ENCODE peak calls at places on chromosomes 7 and 10, in six cellular contexts. One of them, this sample, is unnamed.

GRCh38 chr10:35442592-35442991 is 106.3 kb downstream of the CCNY start:
- DNase-seq in sigmoid colon: no peak
- DNase-seq in GM12891: no peak
- DNase-seq in thyroid gland: no peak
- DNase-seq in K562: no peak
- DNase-seq in tibial nerve: no peak
- DNase-seq in this sample: no peak

GRCh38 chr7:157498690-157499089 is 161.9 kb downstream of the DNAJB6 start:
- DNase-seq in K562: no peak
- DNase-seq in GM12891: no peak
- DNase-seq in tibial nerve: no peak
- DNase-seq in thyroid gland: no peak
- DNase-seq in sigmoid colon: peak
- DNase-seq in this sample: no peak

GRCh38 chr10:113073549-113074189 is 123.6 kb downstream of the TCF7L2 start:
- DNase-seq in thyroid gland: no peak
- DNase-seq in tibial nerve: peak
- DNase-seq in sigmoid colon: peak
- DNase-seq in GM12891: no peak
- DNase-seq in K562: peak
- DNase-seq in this sample: peak

GRCh38 chr10:80277016-80277415 is 12.4 kb downstream of the MAT1A start:
- DNase-seq in sigmoid colon: no peak
- DNase-seq in tibial nerve: no peak
- DNase-seq in GM12891: no peak
- DNase-seq in thyroid gland: no peak
- DNase-seq in K562: peak
- DNase-seq in this sample: no peak

GRCh38 chr7:98133181-98133580 is 26.5 kb downstream of the LMTK2 start:
- DNase-seq in GM12891: peak
- DNase-seq in sigmoid colon: no peak
- DNase-seq in thyroid gland: no peak
- DNase-seq in tibial nerve: no peak
- DNase-seq in K562: peak
- DNase-seq in this sample: no peak

GRCh38 chr7:43649755-43650274 is 66.9 kb downstream of the STK17A start:
- DNase-seq in GM12891: peak
- DNase-seq in thyroid gland: no peak
- DNase-seq in K562: no peak
- DNase-seq in tibial nerve: no peak
- DNase-seq in sigmoid colon: no peak
- DNase-seq in this sample: no peak

GRCh38 chr7:152512711-152513110 is 76.9 kb upstream of the KMT2C start:
- DNase-seq in tibial nerve: no peak
- DNase-seq in thyroid gland: no peak
- DNase-seq in GM12891: no peak
- DNase-seq in sigmoid colon: no peak
- DNase-seq in K562: no peak
- DNase-seq in this sample: no peak

GRCh38 chr10:132489053-132489703 is 48.4 kb upstream of the INPP5A start:
- DNase-seq in thyroid gland: no peak
- DNase-seq in K562: no peak
- DNase-seq in sigmoid colon: peak
- DNase-seq in GM12891: no peak
- DNase-seq in tibial nerve: no peak
- DNase-seq in this sample: peak

GRCh38 chr7:73852500-73852899 is 8.5 kb upstream of the TMEM270 start:
- DNase-seq in thyroid gland: no peak
- DNase-seq in tibial nerve: no peak
- DNase-seq in GM12891: no peak
- DNase-seq in K562: no peak
- DNase-seq in sigmoid colon: no peak
- DNase-seq in this sample: no peak

GRCh38 chr7:152086513-152086912 is 61.0 kb downstream of the GALNT11 start:
- DNase-seq in GM12891: no peak
- DNase-seq in thyroid gland: no peak
- DNase-seq in sigmoid colon: no peak
- DNase-seq in tibial nerve: no peak
- DNase-seq in K562: no peak
- DNase-seq in this sample: no peak

GRCh38 chr7:142882338-142882678 is 3.2 kb downstream of the TRPV6 start:
- DNase-seq in sigmoid colon: no peak
- DNase-seq in GM12891: no peak
- DNase-seq in K562: no peak
- DNase-seq in tibial nerve: no peak
- DNase-seq in thyroid gland: no peak
- DNase-seq in this sample: no peak

GRCh38 chr7:27155816-27156507 is 513 bp downstream of the HOXA7 start:
- DNase-seq in tibial nerve: no peak
- DNase-seq in GM12891: no peak
- DNase-seq in thyroid gland: no peak
- DNase-seq in sigmoid colon: peak
- DNase-seq in K562: no peak
- DNase-seq in this sample: no peak

GRCh38 chr7:44147026-44147881 is 6.1 kb upstream of the MYL7 start:
- DNase-seq in thyroid gland: no peak
- DNase-seq in K562: peak
- DNase-seq in GM12891: no peak
- DNase-seq in sigmoid colon: peak
- DNase-seq in tibial nerve: no peak
- DNase-seq in this sample: no peak

GRCh38 chr7:50266893-50267386 is 37.6 kb upstream of the IKZF1 start:
- DNase-seq in sigmoid colon: no peak
- DNase-seq in tibial nerve: no peak
- DNase-seq in GM12891: no peak
- DNase-seq in K562: peak
- DNase-seq in thyroid gland: no peak
- DNase-seq in this sample: no peak

GRCh38 chr10:86857097-86857825 is 100.2 kb downstream of the MMRN2 start:
- DNase-seq in K562: no peak
- DNase-seq in tibial nerve: no peak
- DNase-seq in thyroid gland: no peak
- DNase-seq in sigmoid colon: no peak
- DNase-seq in GM12891: no peak
- DNase-seq in this sample: no peak

GRCh38 chr10:124416733-124417132 is 2.0 kb downstream of the OAT start:
- DNase-seq in K562: no peak
- DNase-seq in GM12891: no peak
- DNase-seq in tibial nerve: no peak
- DNase-seq in thyroid gland: no peak
- DNase-seq in sigmoid colon: no peak
- DNase-seq in this sample: no peak

DNA sequence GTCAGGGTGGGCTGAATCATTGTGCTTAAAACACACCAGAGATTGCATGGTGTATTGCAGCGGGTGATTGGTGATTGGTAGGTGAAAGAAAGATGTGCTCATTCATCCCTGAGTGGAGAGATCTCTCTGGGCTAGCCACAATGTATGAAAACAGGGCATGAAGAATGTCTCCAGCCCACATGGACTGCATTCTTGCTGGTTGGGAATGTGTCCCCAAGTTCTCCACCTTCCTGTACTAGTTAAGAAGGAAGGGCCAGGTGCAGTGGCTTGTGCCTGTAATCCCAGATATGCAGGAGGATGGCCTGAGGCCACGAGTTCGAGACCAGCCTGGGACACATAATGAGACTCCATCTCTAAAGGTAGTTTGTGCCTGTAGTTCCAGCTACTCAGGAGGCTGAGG is 113.8 kb upstream of the LANCL2 start:
- DNase-seq in thyroid gland: no peak
- DNase-seq in sigmoid colon: no peak
- DNase-seq in K562: no peak
- DNase-seq in tibial nerve: no peak
- DNase-seq in GM12891: no peak
- DNase-seq in this sample: no peak
- TF ChIP-seq POLR2A in thyroid gland: no peak
- TF ChIP-seq POLR2A in sigmoid colon: no peak
- TF ChIP-seq POLR2A in K562: no peak
- TF ChIP-seq POLR2A in tibial nerve: no peak
- TF ChIP-seq POLR2A in GM12891: no peak
- TF ChIP-seq POLR2A in this sample: no peak

GRCh38 chr10:97640868-97641811 is 669 bp downstream of the PI4K2A start:
- DNase-seq in K562: peak
- DNase-seq in thyroid gland: peak
- DNase-seq in sigmoid colon: peak
- DNase-seq in GM12891: peak
- DNase-seq in tibial nerve: no peak
- DNase-seq in this sample: peak
- TF ChIP-seq POLR2A in K562: no peak
- TF ChIP-seq POLR2A in thyroid gland: no peak
- TF ChIP-seq POLR2A in sigmoid colon: no peak
- TF ChIP-seq POLR2A in GM12891: peak
- TF ChIP-seq POLR2A in tibial nerve: no peak
- TF ChIP-seq POLR2A in this sample: no peak

DNA sequence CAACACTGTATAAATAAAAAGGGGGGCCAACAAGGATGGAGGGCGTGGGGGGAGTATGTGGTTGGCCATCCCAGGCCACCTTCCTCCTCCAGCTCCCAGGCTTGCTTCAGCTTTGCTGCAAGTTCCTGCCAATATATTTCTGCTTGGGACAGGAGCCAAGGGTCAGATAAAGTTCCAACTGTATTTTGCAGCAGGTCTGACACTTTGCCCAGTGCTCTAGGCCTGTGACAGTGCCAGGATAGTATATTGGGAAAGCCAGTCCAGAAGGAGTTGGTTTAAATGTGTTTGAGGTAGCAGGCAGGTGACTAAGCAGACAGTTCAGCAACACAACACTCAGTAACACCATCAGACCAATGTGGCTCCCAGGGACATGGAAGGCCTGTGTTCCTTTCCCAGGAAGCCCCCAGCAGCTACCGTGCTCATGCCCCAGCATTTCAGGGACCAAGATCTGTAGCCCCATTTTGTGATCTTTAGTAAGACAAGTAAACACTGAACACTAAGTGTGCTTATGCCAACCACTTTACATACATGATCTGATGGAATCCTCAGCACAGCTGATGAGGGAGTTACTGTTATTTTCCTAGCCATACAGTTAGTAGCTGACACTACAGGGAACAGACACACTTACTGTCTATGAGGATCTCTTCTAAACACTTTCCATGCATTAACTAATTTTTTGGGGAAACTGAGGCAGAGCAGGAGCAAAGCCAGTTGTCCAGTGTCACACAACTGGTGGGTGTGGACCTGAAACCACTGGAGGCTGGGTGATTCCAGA is 38.9 kb downstream of the DNAJB12 start:
- DNase-seq in thyroid gland: peak
- DNase-seq in sigmoid colon: peak
- DNase-seq in GM12891: no peak
- DNase-seq in tibial nerve: no peak
- DNase-seq in K562: no peak
- DNase-seq in this sample: no peak
- TF ChIP-seq POLR2A in thyroid gland: peak
- TF ChIP-seq POLR2A in sigmoid colon: no peak
- TF ChIP-seq POLR2A in GM12891: no peak
- TF ChIP-seq POLR2A in tibial nerve: no peak
- TF ChIP-seq POLR2A in K562: no peak
- TF ChIP-seq POLR2A in this sample: no peak

GRCh38 chr7:149284850-149285580 is 23.0 kb downstream of the ZNF783 start:
- DNase-seq in K562: peak
- DNase-seq in tibial nerve: peak
- DNase-seq in thyroid gland: peak
- DNase-seq in sigmoid colon: peak
- DNase-seq in GM12891: peak
- DNase-seq in this sample: peak
- TF ChIP-seq POLR2A in K562: peak
- TF ChIP-seq POLR2A in tibial nerve: no peak
- TF ChIP-seq POLR2A in thyroid gland: peak
- TF ChIP-seq POLR2A in sigmoid colon: no peak
- TF ChIP-seq POLR2A in GM12891: no peak
- TF ChIP-seq POLR2A in this sample: peak

DNA sequence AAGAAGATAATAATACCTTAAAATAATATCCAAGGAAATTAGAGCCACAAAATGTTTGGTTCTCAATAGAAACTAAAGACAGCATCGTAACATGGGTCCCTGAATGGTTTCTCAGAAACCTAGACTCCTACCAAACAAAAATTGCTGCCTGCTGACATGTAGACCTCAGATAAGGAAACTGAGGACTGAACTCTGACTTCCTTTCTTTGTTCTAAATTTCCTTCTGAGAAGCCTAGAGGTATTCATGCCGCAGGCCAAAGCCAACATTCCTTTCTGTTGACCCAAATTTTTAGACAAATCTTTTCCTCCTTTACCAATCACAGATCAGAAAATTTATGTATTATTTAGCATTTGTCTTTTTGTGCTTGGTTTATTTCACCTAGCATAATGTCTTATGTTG is 816.7 kb upstream of the PHF14 start:
- DNase-seq in GM12891: no peak
- DNase-seq in thyroid gland: no peak
- DNase-seq in K562: no peak
- DNase-seq in tibial nerve: no peak
- DNase-seq in sigmoid colon: no peak
- DNase-seq in this sample: no peak
- TF ChIP-seq POLR2A in GM12891: no peak
- TF ChIP-seq POLR2A in thyroid gland: no peak
- TF ChIP-seq POLR2A in K562: no peak
- TF ChIP-seq POLR2A in tibial nerve: no peak
- TF ChIP-seq POLR2A in sigmoid colon: no peak
- TF ChIP-seq POLR2A in this sample: no peak

GRCh38 chr10:32149257-32149955 is 93.2 kb upstream of the KIF5B start:
- DNase-seq in tibial nerve: no peak
- DNase-seq in GM12891: peak
- DNase-seq in thyroid gland: peak
- DNase-seq in K562: peak
- DNase-seq in sigmoid colon: peak
- DNase-seq in this sample: peak
- TF ChIP-seq POLR2A in tibial nerve: no peak
- TF ChIP-seq POLR2A in GM12891: no peak
- TF ChIP-seq POLR2A in thyroid gland: no peak
- TF ChIP-seq POLR2A in K562: no peak
- TF ChIP-seq POLR2A in sigmoid colon: no peak
- TF ChIP-seq POLR2A in this sample: no peak

DNA sequence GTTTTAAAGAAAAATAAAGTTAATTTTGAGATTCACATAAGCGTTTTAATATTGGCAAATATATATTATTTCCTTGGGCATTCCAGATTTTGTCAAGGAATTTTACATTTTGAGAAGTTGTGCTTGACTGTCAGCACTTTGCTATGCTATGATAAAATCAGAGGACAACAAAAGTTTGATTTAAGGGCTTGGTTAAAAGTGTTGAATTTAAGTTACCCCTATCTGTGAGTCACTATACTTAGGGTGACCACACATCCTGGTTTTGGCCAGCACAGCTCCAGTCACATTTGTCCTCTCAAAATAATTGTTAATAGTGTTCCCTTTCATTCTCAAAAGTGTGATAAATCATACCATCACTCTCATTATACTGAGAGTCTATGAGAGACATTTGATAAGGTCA is 34.2 kb upstream of the ANK3 start:
- DNase-seq in tibial nerve: no peak
- DNase-seq in K562: no peak
- DNase-seq in GM12891: no peak
- DNase-seq in thyroid gland: no peak
- DNase-seq in sigmoid colon: no peak
- DNase-seq in this sample: no peak
- TF ChIP-seq POLR2A in tibial nerve: no peak
- TF ChIP-seq POLR2A in K562: no peak
- TF ChIP-seq POLR2A in GM12891: no peak
- TF ChIP-seq POLR2A in thyroid gland: no peak
- TF ChIP-seq POLR2A in sigmoid colon: no peak
- TF ChIP-seq POLR2A in this sample: no peak

This sample was measured in H54.